ENCODE peak calls at places on chromosomes 5 and 9, in eight cellular contexts. X, M, V, G, D, R, T and H are unnamed samples.
A peak's percentile ranks its signal among the peaks of the same experiment; 100 is the strongest.

GRCh38 chr9:83622814-83623633 is at the start of gene IDNK:
- DNase-seq in X (peak; percentile 45), M (peak; percentile 87), G (peak; percentile 59), R (peak; percentile 67), V (peak; percentile 77), D (peak; percentile 72), T (peak; percentile 58), H (peak; percentile 87)

GRCh38 chr5:52069997-52070396 is 686.7 kb downstream of the ISL1 start:
- DNase-seq in D (no peak), G (no peak), X (no peak), V (no peak), M (no peak), R (no peak), T (no peak), H (no peak)

GRCh38 chr5:160655717-160656116 is 196.3 kb downstream of the ATP10B start:
- DNase-seq in R (peak; percentile 22), T (no peak), M (no peak), V (no peak), G (no peak), D (no peak), X (no peak), H (no peak)

GRCh38 chr9:120538339-120538738 is 41.6 kb downstream of the CDK5RAP2 start:
- DNase-seq in V (no peak), X (no peak), M (no peak), T (no peak), R (no peak), G (peak; percentile 22), D (no peak), H (no peak)

GRCh38 chr5:100840769-100841168 is 62.3 kb downstream of the ST8SIA4 start:
- DNase-seq in T (no peak), R (no peak), V (no peak), G (no peak), M (no peak), D (no peak), X (no peak), H (no peak)

GRCh38 chr9:87195306-87195705 is 248.0 kb upstream of the GAS1 start:
- DNase-seq in R (no peak), M (no peak), V (no peak), G (no peak), T (no peak), X (no peak), D (no peak), H (no peak)

GRCh38 chr9:81237565-81238231 is 451.6 kb downstream of the TLE1 start:
- DNase-seq in R (no peak), V (no peak), X (no peak), G (no peak), D (no peak), T (no peak), M (no peak), H (no peak)

GRCh38 chr9:36911601-36912412 is 122.3 kb downstream of the PAX5 start:
- DNase-seq in D (no peak), M (peak; percentile 23), X (no peak), R (no peak), V (no peak), G (peak; percentile 35), T (no peak), H (no peak)

GRCh38 chr9:16268037-16269010 is 602.1 kb downstream of the BNC2 start:
- DNase-seq in R (no peak), V (no peak), G (peak; percentile 32), X (no peak), D (no peak), M (no peak), T (no peak), H (no peak)

GRCh38 chr5:151811593-151812321 is 40.0 kb downstream of the G3BP1 start:
- DNase-seq in R (no peak), V (no peak), T (no peak), D (no peak), G (peak; percentile 84), M (no peak), X (peak; percentile 36), H (no peak)

GRCh38 chr9:112789493-112789892 is 38.9 kb downstream of the SNX30 start:
- DNase-seq in T (no peak), R (no peak), M (no peak), X (no peak), D (no peak), V (no peak), G (peak; percentile 69), H (no peak)

GRCh38 chr9:135369401-135369800 is 110.2 kb upstream of the PPP1R26 start:
- DNase-seq in M (no peak), D (no peak), V (no peak), G (no peak), R (no peak), X (no peak), T (no peak), H (no peak)

GRCh38 chr9:137161558-137162483 is 8.0 kb downstream of the LRRC26 start:
- DNase-seq in R (no peak), D (no peak), G (no peak), M (peak; percentile 79), V (no peak), T (no peak), X (no peak), H (peak; percentile 97)

GRCh38 chr5:55621218-55621617 is 86.5 kb upstream of the PLPP1 start:
- DNase-seq in X (no peak), G (no peak), D (no peak), M (no peak), V (no peak), T (no peak), R (no peak), H (no peak)

GRCh38 chr9:6788175-6789016 is 30.6 kb downstream of the KDM4C start:
- DNase-seq in R (no peak), G (peak; percentile 44), V (no peak), D (no peak), T (no peak), M (peak; percentile 94), X (no peak), H (peak; percentile 38)

GRCh38 chr9:35067056-35067455 is 5.4 kb downstream of the VCP start:
- DNase-seq in D (no peak), M (no peak), G (no peak), T (no peak), X (no peak), V (no peak), R (no peak), H (no peak)

DNA sequence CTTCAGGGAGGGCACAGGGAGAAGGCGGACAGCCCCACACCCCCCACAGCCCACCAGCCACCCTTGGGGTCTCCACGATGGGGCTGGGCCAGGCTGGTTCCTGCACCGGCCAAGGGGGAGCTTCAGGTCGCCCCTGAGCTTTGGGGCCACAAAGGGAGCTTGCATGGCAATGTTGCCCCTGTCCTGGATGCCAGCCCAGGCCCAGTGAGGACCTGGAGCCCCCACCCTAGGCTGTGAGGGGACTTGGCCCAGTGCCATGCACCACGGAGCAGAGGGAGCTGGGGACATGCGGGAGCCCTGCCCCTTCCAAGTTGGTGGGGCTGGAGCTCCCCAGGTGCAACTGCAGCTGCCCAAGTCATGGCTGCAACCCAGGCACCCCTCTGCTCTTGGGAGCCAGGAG is 18.4 kb downstream of the TMEM38B start:
- DNase-seq in V (no peak), M (no peak), X (no peak), R (peak; percentile 47), T (no peak), G (no peak), D (no peak), H (no peak)
- H3K4me3 ChIP-seq in V (no peak overlapping the region), M (no peak overlapping the region), X (no peak overlapping the region), R (no peak overlapping the region), T (no peak overlapping the region), G (no peak overlapping the region), D (no peak overlapping the region), H (no peak overlapping the region)

DNA sequence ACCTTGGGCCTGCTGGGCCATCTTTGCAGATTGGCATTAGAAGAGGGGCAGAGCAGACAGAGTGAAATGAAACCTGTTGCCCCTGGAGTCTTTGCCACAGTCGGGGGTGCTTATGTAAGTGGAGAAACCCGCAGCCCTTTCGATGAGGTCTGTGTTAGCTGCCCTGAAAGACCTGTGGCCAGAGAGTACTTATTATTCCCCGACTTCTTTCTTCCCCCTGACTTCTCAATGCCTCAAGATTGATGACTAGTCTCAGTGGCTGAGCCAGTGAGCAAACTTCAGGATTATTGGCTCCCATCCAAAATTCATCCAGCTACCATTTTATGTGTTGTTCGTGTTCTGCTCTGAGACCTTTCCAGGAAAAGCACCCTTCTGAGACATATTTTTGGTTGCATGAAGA is 7.6 kb downstream of the NTRK2 start:
- DNase-seq in D (no peak), V (no peak), X (no peak), G (no peak), T (no peak), M (no peak), R (no peak), H (no peak)
- H3K36me3 ChIP-seq in D (no peaks in the 10 kb centered on the region), V (no peaks in the 10 kb centered on the region), X (no peaks in the 10 kb centered on the region), G (no peaks in the 10 kb centered on the region), T (no peaks in the 10 kb centered on the region), M (no peaks in the 10 kb centered on the region), R (no peaks in the 10 kb centered on the region), H (no peaks in the 10 kb centered on the region)

DNA sequence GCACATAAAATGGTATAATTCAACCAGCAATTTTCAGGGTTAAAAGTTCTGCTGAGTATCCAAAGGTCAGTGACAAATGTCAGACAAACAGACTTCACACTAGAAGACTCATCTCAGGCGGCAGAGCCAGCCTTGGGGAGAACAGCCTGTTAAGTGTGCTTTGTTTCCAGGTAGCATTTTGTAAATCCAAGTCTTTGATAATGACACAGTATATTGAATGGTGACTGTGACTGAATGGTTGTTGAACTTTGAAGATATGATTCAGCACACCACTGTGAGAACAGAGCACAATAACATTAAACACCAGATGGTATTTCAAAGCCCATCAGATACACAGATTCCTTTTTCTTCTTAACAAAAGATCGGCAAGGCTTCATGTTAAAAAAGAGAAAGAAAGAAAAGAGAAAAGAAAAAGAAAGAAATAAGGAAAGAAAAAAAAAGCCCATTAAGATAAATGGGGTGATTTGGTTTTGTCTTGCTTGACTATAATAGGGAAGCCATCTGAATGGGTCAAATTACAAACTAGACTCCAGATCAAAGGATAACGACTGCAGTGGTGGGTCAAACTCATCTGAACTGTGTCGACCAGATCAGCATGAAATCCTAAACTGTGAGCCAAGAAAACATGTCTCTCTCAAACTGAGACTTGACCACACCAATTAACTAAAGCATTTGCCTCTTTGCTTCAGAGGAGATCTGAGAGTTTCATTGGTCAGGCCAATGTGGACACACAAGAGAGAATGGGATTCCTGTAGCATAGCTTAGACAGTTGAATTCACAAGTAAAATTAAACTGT is 313.0 kb upstream of the ZNF608 start:
- DNase-seq in R (no peak), X (no peak), G (no peak), T (peak; percentile 33), M (no peak), D (no peak), V (no peak), H (no peak)
- H3K4me3 ChIP-seq in R (no peak overlapping the region), X (no peak overlapping the region), G (no peak overlapping the region), T (no peak overlapping the region), M (no peak overlapping the region), D (no peak overlapping the region), V (no peak overlapping the region), H (no peak overlapping the region)

GRCh38 chr5:157232706-157233105 is 33.2 kb upstream of the CYFIP2 start:
- DNase-seq in G (no peak), V (no peak), X (no peak), M (no peak), R (no peak), D (no peak), T (no peak), H (no peak)

GRCh38 chr5:157236423-157236822 is 29.5 kb upstream of the CYFIP2 start:
- DNase-seq in G (no peak), R (no peak), V (no peak), X (no peak), D (no peak), M (no peak), T (no peak), H (no peak)

GRCh38 chr5:157233515-157233914 is 32.4 kb upstream of the CYFIP2 start:
- DNase-seq in D (no peak), M (no peak), G (no peak), T (no peak), R (no peak), V (no peak), X (no peak), H (no peak)

GRCh38 chr5:157225463-157226422 is 40.2 kb upstream of the CYFIP2 start:
- DNase-seq in M (no peak), V (no peak), T (no peak), G (no peak), X (no peak), R (no peak), D (no peak), H (no peak)

GRCh38 chr5:157230610-157231009 is 35.3 kb upstream of the CYFIP2 start:
- DNase-seq in X (no peak), M (no peak), D (no peak), T (no peak), G (no peak), R (no peak), V (no peak), H (no peak)
- H3K36me3 ChIP-seq in X (no peaks in the 10 kb centered on the region), M (no peaks in the 10 kb centered on the region), D (no peaks in the 10 kb centered on the region), T (no peaks in the 10 kb centered on the region), G (no peaks in the 10 kb centered on the region), R (no peaks in the 10 kb centered on the region), V (no peaks in the 10 kb centered on the region), H (no peaks in the 10 kb centered on the region)